ENCODE peak calls at places on chromosomes 5 and 9, in nine cellular contexts. V, L, N, C, Y, P, R, I and O are unnamed samples.

GRCh38 chr5:179195561-179196419 is 135.6 kb downstream of the ZNF354C start:
- DNase-seq in I (no peak), V (peak; percentile 30), Y (peak; percentile 73), N (no peak), P (no peak), C (no peak), R (no peak), L (no peak), O (peak; percentile 31)

GRCh38 chr5:176384991-176385390 is 3.4 kb downstream of the NOP16 start:
- DNase-seq in R (no peak), Y (peak; percentile 45), V (peak; percentile 19), L (no peak), I (no peak), N (no peak), C (no peak), P (no peak), O (no peak)

GRCh38 chr5:152397581-152397980 is 7.5 kb downstream of the NMUR2 start:
- DNase-seq in Y (no peak), I (no peak), L (no peak), R (no peak), P (no peak), N (no peak), C (no peak), V (no peak), O (no peak)

GRCh38 chr5:5795074-5795779 is 372.8 kb downstream of the ICE1 start:
- DNase-seq in P (no peak), C (no peak), R (no peak), L (no peak), N (no peak), I (no peak), Y (no peak), V (no peak), O (peak; percentile 95)

GRCh38 chr9:117929873-117930272 is 225.7 kb downstream of the TLR4 start:
- DNase-seq in N (no peak), Y (no peak), R (no peak), V (no peak), I (no peak), P (no peak), C (peak; percentile 56), L (no peak), O (peak; percentile 62)

GRCh38 chr5:142015781-142016533 is 3.1 kb upstream of the GNPDA1 start:
- DNase-seq in R (no peak), V (no peak), I (no peak), P (peak; percentile 92), C (no peak), Y (no peak), L (no peak), N (no peak), O (no peak)

GRCh38 chr9:91420471-91421021 is 3.1 kb downstream of the NFIL3 start:
- DNase-seq in N (no peak), C (peak; percentile 3), R (no peak), P (peak; percentile 22), I (no peak), Y (no peak), L (no peak), V (no peak), O (no peak)

GRCh38 chr5:180136661-180137381 is 65.3 kb upstream of the RNF130 start:
- DNase-seq in C (no peak), Y (peak; percentile 54), N (peak; percentile 43), R (no peak), P (no peak), I (no peak), V (no peak), L (peak; percentile 47), O (peak; percentile 41)

GRCh38 chr9:112520646-112521045 is 34.0 kb downstream of the KIAA1958 start:
- DNase-seq in I (no peak), C (no peak), P (no peak), L (no peak), R (no peak), N (no peak), Y (no peak), V (no peak), O (no peak)

GRCh38 chr5:143195496-143195895 is 208.0 kb downstream of the NR3C1 start:
- DNase-seq in V (no peak), Y (no peak), P (no peak), C (no peak), N (no peak), L (no peak), I (no peak), R (peak; percentile 29), O (no peak)

GRCh38 chr5:175851727-175852126 is 19.7 kb upstream of the CPLX2 start:
- DNase-seq in Y (no peak), V (no peak), P (no peak), R (no peak), L (no peak), I (no peak), C (no peak), N (no peak), O (no peak)

GRCh38 chr9:92325269-92325990 is at the start of the genes CENPP and NOL8:
- DNase-seq in N (peak; percentile 85), P (peak; percentile 93), I (peak; percentile 86), L (peak; percentile 79), R (peak; percentile 80), C (peak; percentile 86), V (peak; percentile 91), Y (peak; percentile 95), O (peak; percentile 90)

GRCh38 chr5:1761453-1761755 is 38.2 kb downstream of the MRPL36 start:
- DNase-seq in R (no peak), P (no peak), C (no peak), N (no peak), L (peak; percentile 41), V (no peak), Y (peak; percentile 35), I (no peak), O (no peak)
- H3K27me3 ChIP-seq in R (peaks cover 22% of the 10 kb centered on the region), P (peaks cover 2% of the 10 kb centered on the region), C (no peaks in the 10 kb centered on the region), N (peaks cover 65% of the 10 kb centered on the region), L (no peaks in the 10 kb centered on the region), V (no peaks in the 10 kb centered on the region), Y (peaks cover 4% of the 10 kb centered on the region), I (peaks cover 20% of the 10 kb centered on the region), O (no peaks in the 10 kb centered on the region)

DNA sequence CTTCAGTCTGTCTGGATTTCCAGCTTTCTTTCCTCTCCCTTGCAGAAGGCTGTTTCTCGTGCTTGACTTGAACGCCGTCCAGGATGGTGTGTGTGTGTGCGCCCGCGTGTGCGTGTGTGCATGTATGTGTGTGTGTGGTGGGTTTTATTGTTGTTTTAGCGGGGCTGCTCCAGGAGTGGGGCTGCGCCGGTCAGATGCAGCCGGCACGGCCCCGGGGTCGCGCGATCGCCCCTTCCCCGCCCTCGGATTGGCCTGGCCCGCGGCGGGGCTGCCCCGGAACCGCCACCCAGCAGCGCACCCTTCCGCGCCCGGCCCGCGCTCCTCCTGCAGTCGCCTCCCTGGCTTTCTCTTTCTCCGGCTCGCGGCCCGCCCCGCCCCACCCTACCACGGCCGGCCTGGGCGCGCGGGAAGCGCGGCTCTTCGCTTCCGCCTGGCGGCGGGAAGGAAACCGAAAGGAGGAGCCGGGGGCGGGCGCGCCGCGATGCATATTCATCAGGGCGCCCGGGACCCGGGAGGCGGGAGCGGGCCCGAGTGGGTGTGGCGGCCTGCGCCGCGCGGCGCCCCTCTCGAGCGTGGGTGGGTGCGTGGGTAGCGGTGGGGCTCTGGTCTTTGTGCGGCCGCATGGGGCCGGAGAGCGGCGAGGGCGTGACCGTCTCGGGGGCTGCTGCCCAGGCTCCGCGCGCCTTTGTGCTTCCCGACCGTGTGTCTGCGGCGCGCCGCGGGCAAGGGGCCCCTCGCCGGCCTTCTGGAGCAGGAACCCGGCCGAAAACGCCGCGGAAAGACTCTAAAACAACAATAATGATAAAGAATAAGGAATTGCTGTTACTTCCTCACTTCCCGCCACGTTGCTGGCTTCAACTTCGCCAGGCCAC is 8.5 kb upstream of the NFIB start:
- DNase-seq in V (peak; percentile 95), I (peak; percentile 93), C (peak; percentile 93), P (peak; percentile 93), N (peak; percentile 83), Y (peak; percentile 92), R (peak; percentile 82), L (peak; percentile 90), O (peak; percentile 95)
- TF ChIP-seq POLR2A in V (no peak), I (peak; percentile 60), C (peak; percentile 70), P (peak; percentile 59), N (peak; percentile 68), Y (no peak), R (peak; percentile 26), L (peak; percentile 19), O (peak; percentile 77)

GRCh38 chr9:77772641-77773040 is 124.5 kb upstream of the GNA14 start:
- DNase-seq in C (no peak), P (no peak), R (no peak), N (no peak), L (no peak), I (no peak), V (no peak), Y (no peak), O (no peak)

GRCh38 chr9:77765781-77766259 is 117.7 kb upstream of the GNA14 start:
- DNase-seq in R (no peak), I (no peak), Y (no peak), N (no peak), L (no peak), V (no peak), C (no peak), P (no peak), O (no peak)

GRCh38 chr9:77766587-77766986 is 118.5 kb upstream of the GNA14 start:
- DNase-seq in N (no peak), P (no peak), I (no peak), V (no peak), R (no peak), C (no peak), L (no peak), Y (no peak), O (no peak)

GRCh38 chr9:77769246-77769645 is 121.1 kb upstream of the GNA14 start:
- DNase-seq in Y (peak; percentile 56), N (no peak), P (peak; percentile 80), C (no peak), L (no peak), I (no peak), V (no peak), R (no peak), O (no peak)

DNA sequence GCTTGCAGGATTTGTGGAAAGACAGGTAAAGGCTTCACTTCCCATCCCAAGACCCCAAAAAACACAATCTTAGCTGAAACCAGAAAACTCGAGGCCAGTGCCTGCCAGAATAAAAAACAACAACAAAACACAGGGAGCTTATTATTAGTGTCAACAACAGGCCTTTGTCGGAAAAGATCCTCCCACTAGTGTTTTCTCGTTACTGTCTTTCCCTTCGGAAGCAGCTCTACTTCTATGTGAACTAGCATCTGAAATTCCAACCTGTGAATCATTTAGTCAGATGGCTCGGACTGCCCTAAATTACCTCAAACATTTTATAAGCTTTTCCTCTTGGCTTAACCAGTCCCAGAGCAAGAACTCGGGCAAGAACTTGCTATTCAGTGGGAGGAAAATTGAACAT is 122.2 kb upstream of the GNA14 start:
- DNase-seq in N (no peak), R (no peak), P (no peak), V (no peak), Y (no peak), C (no peak), L (no peak), I (no peak), O (no peak)
- H3K9me3 ChIP-seq in N (no peaks in the 10 kb centered on the region), R (no peaks in the 10 kb centered on the region), P (no peaks in the 10 kb centered on the region), V (no peaks in the 10 kb centered on the region), Y (no peaks in the 10 kb centered on the region), C (no peaks in the 10 kb centered on the region), L (no peaks in the 10 kb centered on the region), I (no peaks in the 10 kb centered on the region), O (no peaks in the 10 kb centered on the region)

DNA sequence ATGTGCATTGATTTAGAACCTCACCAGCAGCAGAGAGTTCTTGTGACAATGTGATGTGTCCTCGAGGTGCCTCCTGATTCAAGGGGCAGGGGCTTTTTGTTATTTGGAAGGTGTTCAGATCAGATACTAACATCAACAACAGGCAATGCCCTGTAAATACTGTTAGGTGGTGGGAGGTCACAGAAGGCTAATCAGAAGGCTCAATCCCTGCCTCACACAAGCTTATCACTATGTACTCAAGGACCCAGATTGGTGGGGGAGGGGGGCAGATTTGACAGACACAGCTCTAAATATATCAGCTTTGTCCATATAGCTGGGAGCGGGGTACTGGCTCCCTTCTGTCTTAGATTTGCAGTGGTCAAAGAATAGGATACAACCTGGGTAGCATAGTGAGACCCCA is 2.6 kb downstream of the FRMPD1 start:
- DNase-seq in P (no peak), L (no peak), R (no peak), N (no peak), V (no peak), I (no peak), C (no peak), Y (no peak), O (no peak)
- H3K27me3 ChIP-seq in P (peaks cover 47% of the 10 kb centered on the region), L (peaks cover 15% of the 10 kb centered on the region), R (peaks cover 40% of the 10 kb centered on the region), N (peaks cover 76% of the 10 kb centered on the region), V (no peaks in the 10 kb centered on the region), I (peaks cover 67% of the 10 kb centered on the region), C (no peaks in the 10 kb centered on the region), Y (peaks cover 30% of the 10 kb centered on the region), O (no peaks in the 10 kb centered on the region)